ENCODE peak calls at places on chromosomes 7 and 10, in six cellular contexts. A is thoracic aorta, P is heart left ventricle, B is A549, Y is spleen, R is astrocyte. K is an unnamed sample.

GRCh38 chr7:115037128-115037802 is 115.4 kb downstream of the MDFIC start:
- DNase-seq in A (no peak), P (no peak), B (no peak), Y (no peak), R (no peak), K (no peak)

GRCh38 chr10:77974396-77975074 is 48.0 kb upstream of the DLG5 start:
- DNase-seq in A (no peak), P (no peak), B (peak; percentile 71), Y (no peak), R (peak; percentile 18), K (no peak)

GRCh38 chr10:18162021-18162631 is 21.9 kb downstream of the CACNB2 start:
- DNase-seq in A (no peak), P (no peak), B (no peak), Y (no peak), R (no peak), K (no peak)

GRCh38 chr7:16007911-16008310 is 321.4 kb upstream of the MEOX2 start:
- DNase-seq in A (no peak), P (no peak), B (no peak), Y (no peak), R (no peak), K (no peak)

GRCh38 chr10:52308251-52309031 is 5.6 kb upstream of the DKK1 start:
- DNase-seq in A (no peak), P (peak; percentile 37), B (peak; percentile 80), Y (peak; percentile 74), R (peak; percentile 55), K (no peak)

GRCh38 chr10:96082153-96082552 is 38.8 kb downstream of the CCNJ start:
- DNase-seq in A (no peak), P (no peak), B (no peak), Y (no peak), R (no peak), K (no peak)

GRCh38 chr7:50696810-50697582 is 85.7 kb downstream of the GRB10 start:
- DNase-seq in A (no peak), P (no peak), B (peak; percentile 41), Y (no peak), R (no peak), K (no peak)

GRCh38 chr10:88754272-88754671 is 5.5 kb upstream of the LIPN start:
- DNase-seq in A (no peak), P (no peak), B (no peak), Y (no peak), R (peak; percentile 45), K (no peak)

GRCh38 chr7:135459951-135460567 is 49.8 kb downstream of the CNOT4 start:
- DNase-seq in A (no peak), P (no peak), B (no peak), Y (no peak), R (no peak), K (no peak)

GRCh38 chr10:239109-239508 is 103.9 kb downstream of the ZMYND11 start:
- DNase-seq in A (no peak), P (no peak), B (peak; percentile 18), Y (no peak), R (peak; percentile 86), K (no peak)

GRCh38 chr10:62815373-62816111 is 624 bp downstream of the EGR2 start:
- DNase-seq in A (no peak), P (no peak), B (peak; percentile 32), Y (peak; percentile 88), R (peak; percentile 31), K (peak; percentile 79)

GRCh38 chr10:75379234-75379724 is 22.3 kb downstream of the ZNF503 start:
- DNase-seq in A (no peak), P (no peak), B (no peak), Y (no peak), R (peak; percentile 34), K (no peak)

GRCh38 chr7:16697507-16698199 is 51.7 kb downstream of the BZW2 start:
- DNase-seq in A (no peak), P (no peak), B (no peak), Y (no peak), R (peak; percentile 73), K (no peak)

GRCh38 chr10:121900443-121901174 is 27.2 kb downstream of the ATE1 start:
- DNase-seq in A (no peak), P (no peak), B (peak; percentile 71), Y (no peak), R (peak; percentile 23), K (no peak)

GRCh38 chr7:66198956-66199355 is 6.2 kb upstream of the TPST1 start:
- DNase-seq in A (no peak), P (no peak), B (no peak), Y (peak; percentile 20), R (no peak), K (peak; percentile 31)

GRCh38 chr7:20408467-20408826 is 77.7 kb downstream of the ITGB8 start:
- DNase-seq in A (no peak), P (peak; percentile 14), B (no peak), Y (no peak), R (peak; percentile 55), K (no peak)

GRCh38 chr7:22589641-22590141 is 89.7 kb upstream of the STEAP1B start:
- DNase-seq in A (peak; percentile 49), P (peak; percentile 86), B (no peak), Y (no peak), R (peak; percentile 95), K (peak; percentile 86)

GRCh38 chr10:16581202-16581601 is 59.5 kb upstream of the C1QL3 start:
- DNase-seq in A (no peak), P (no peak), B (no peak), Y (no peak), R (no peak), K (no peak)

GRCh38 chr7:106086062-106086461 is 26.1 kb downstream of the SYPL1 start:
- DNase-seq in A (no peak), P (no peak), B (no peak), Y (no peak), R (no peak), K (no peak)

GRCh38 chr10:109504401-109504800 is 418.9 kb downstream of the XPNPEP1 start:
- DNase-seq in A (no peak), P (no peak), B (no peak), Y (no peak), R (no peak), K (no peak)

GRCh38 chr10:116427671-116428070 is at the start of gene PNLIPRP3:
- DNase-seq in A (no peak), P (no peak), B (no peak), Y (no peak), R (no peak), K (no peak)

GRCh38 chr7:131238260-131238940 is 89.3 kb upstream of the MKLN1 start:
- DNase-seq in A (no peak), P (no peak), B (peak; percentile 87), Y (no peak), R (peak; percentile 72), K (no peak)

GRCh38 chr10:10499839-10500238 is 517.8 kb upstream of the CELF2 start:
- DNase-seq in A (no peak), P (no peak), B (no peak), Y (no peak), R (peak; percentile 74), K (no peak)

GRCh38 chr7:120163449-120163848 is 109.5 kb upstream of the KCND2 start:
- DNase-seq in A (no peak), P (no peak), B (no peak), Y (no peak), R (no peak), K (no peak)

GRCh38 chr7:71019703-71020102 is 112.2 kb upstream of the GALNT17 start:
- DNase-seq in A (no peak), P (no peak), B (no peak), Y (no peak), R (no peak), K (peak; percentile 82)

GRCh38 chr7:50409856-50410468 is 40.2 kb downstream of the FIGNL1 start:
- DNase-seq in A (no peak), P (no peak), B (no peak), Y (peak; percentile 87), R (no peak), K (no peak)

GRCh38 chr7:28584235-28584634 is 171.9 kb downstream of the CREB5 start:
- DNase-seq in A (no peak), P (no peak), B (no peak), Y (no peak), R (no peak), K (no peak)

GRCh38 chr10:43339136-43339535 is 32.3 kb upstream of the FXYD4 start:
- DNase-seq in A (no peak), P (no peak), B (no peak), Y (no peak), R (no peak), K (peak; percentile 65)

GRCh38 chr7:16106300-16106699 is 315.0 kb downstream of the CRPPA start:
- DNase-seq in A (no peak), P (no peak), B (no peak), Y (no peak), R (no peak), K (no peak)

GRCh38 chr10:100340948-100341847 is 5.8 kb upstream of the SCD start:
- DNase-seq in A (no peak), P (no peak), B (no peak), Y (peak; percentile 77), R (no peak), K (no peak)
- H3K4me1 ChIP-seq in A (peaks cover 4% of the 10 kb centered on the region), P (peaks cover 5% of the 10 kb centered on the region), B (peaks cover 44% of the 10 kb centered on the region), Y (peaks cover 18% of the 10 kb centered on the region), R (peaks cover 10% of the 10 kb centered on the region), K (peaks cover 2% of the 10 kb centered on the region)

GRCh38 chr10:12264204-12264908 is 68.4 kb downstream of the CDC123 start:
- DNase-seq in A (no peak), P (peak; percentile 63), B (peak; percentile 85), Y (peak; percentile 95), R (peak; percentile 64), K (peak; percentile 91)
- TF ChIP-seq CTCF in A (peak; percentile 78), P (peak; percentile 73), B (peak; percentile 97), Y (peak; percentile 84), R (peak; percentile 66), K (peak; percentile 91)

DNA sequence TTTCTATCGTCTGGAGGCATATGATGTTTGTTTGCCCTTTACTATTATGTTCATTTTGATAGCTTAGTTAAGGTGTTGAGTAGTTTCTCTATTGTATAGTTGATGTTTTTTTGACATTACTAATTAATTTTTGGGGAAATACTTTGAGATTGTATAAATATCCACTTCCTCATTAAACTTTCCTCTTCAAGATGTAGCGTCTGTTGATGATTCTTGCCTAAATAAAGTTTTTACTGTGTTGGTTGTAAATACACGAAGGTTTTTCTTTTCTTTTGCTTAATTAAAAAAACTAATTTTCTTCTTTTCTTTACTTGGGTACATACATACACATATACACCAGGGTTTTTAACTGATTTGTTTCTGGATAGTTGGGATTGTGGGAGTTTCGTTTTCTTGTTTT is 8.5 kb downstream of the KMT2E start:
- DNase-seq in A (no peak), P (no peak), B (no peak), Y (no peak), R (no peak), K (no peak)
- H3K4me1 ChIP-seq in A (peaks cover 88% of the 10 kb centered on the region), P (peaks cover 99% of the 10 kb centered on the region), B (peaks cover 68% of the 10 kb centered on the region), Y (peaks cover 100% of the 10 kb centered on the region), R (peaks cover 14% of the 10 kb centered on the region), K (peaks cover 12% of the 10 kb centered on the region)

GRCh38 chr10:3124412-3125175 is 48.0 kb downstream of the PITRM1 start:
- DNase-seq in A (no peak), P (no peak), B (no peak), Y (no peak), R (no peak), K (peak; percentile 59)

GRCh38 chr10:3119796-3120459 is 52.6 kb downstream of the PFKP start:
- DNase-seq in A (no peak), P (no peak), B (peak; percentile 56), Y (no peak), R (no peak), K (peak; percentile 59)

GRCh38 chr10:3123571-3124411 is 48.8 kb downstream of the PITRM1 start:
- DNase-seq in A (no peak), P (peak; percentile 67), B (no peak), Y (no peak), R (no peak), K (peak; percentile 52)

GRCh38 chr10:3122486-3123205 is 49.9 kb downstream of the PITRM1 start:
- DNase-seq in A (no peak), P (no peak), B (no peak), Y (no peak), R (no peak), K (peak; percentile 61)

GRCh38 chr10:3122034-3122433 is 50.5 kb downstream of the PITRM1 start:
- DNase-seq in A (no peak), P (no peak), B (no peak), Y (no peak), R (no peak), K (peak; percentile 54)
- TF ChIP-seq CTCF in A (no peak), P (no peak), B (no peak), Y (no peak), R (no peak), K (no peak)

K was measured in kidney.